ENCODE peak calls at places on chromosomes 11 and 22, in four cellular contexts. R is D721Med, A is D341Med, W is IMR-90. B is an unnamed sample.

GRCh38 chr11:37450613-37451012 is 852.6 kb upstream of the RAG2 start:
- DNase-seq in R (no peak), A (no peak), W (peak; percentile 8), B (peak; percentile 53)

GRCh38 chr11:9943346-9944110 is 279.7 kb downstream of the SWAP70 start:
- DNase-seq in R (no peak), A (no peak), W (peak; percentile 97), B (peak; percentile 73)

GRCh38 chr11:106872246-106872645 is 146.0 kb downstream of the GUCY1A2 start:
- DNase-seq in R (no peak), A (no peak), W (no peak), B (no peak)

GRCh38 chr11:3840870-3841425 is at the start of gene RHOG:
- DNase-seq in R (peak; percentile 38), A (peak; percentile 86), W (peak; percentile 76), B (peak; percentile 68)

GRCh38 chr22:37630839-37631435 is 8.5 kb upstream of the SH3BP1 start:
- DNase-seq in R (no peak), A (no peak), W (no peak), B (no peak)

GRCh38 chr11:65067446-65067845 is 9.1 kb upstream of the NAALADL1 start:
- DNase-seq in R (no peak), A (peak; percentile 9), W (no peak), B (no peak)

GRCh38 chr11:103842795-103843194 is 193.6 kb upstream of the DDI1 start:
- DNase-seq in R (no peak), A (no peak), W (peak; percentile 94), B (no peak)

GRCh38 chr22:24803064-24803542 is 2.9 kb upstream of the SGSM1 start:
- DNase-seq in R (peak; percentile 73), A (peak; percentile 77), W (peak; percentile 12), B (peak; percentile 25)

GRCh38 chr11:102399189-102399588 is 52.2 kb downstream of the BIRC2 start:
- DNase-seq in R (no peak), A (no peak), W (no peak), B (no peak)

GRCh38 chr11:61325649-61326414 is 7.1 kb downstream of the DDB1 start:
- DNase-seq in R (no peak), A (no peak), W (no peak), B (peak; percentile 88)

GRCh38 chr11:130915556-130916237 is 582 bp downstream of the SNX19 start:
- DNase-seq in R (no peak), A (no peak), W (no peak), B (no peak)

GRCh38 chr11:69826773-69827172 is 7.6 kb upstream of the FGF3 start:
- DNase-seq in R (no peak), A (no peak), W (no peak), B (no peak)

GRCh38 chr11:66002648-66003225 is 434 bp downstream of the BANF1 start:
- DNase-seq in R (no peak), A (peak; percentile 87), W (peak; percentile 48), B (peak; percentile 31)

GRCh38 chr11:70204466-70204799 is 1.3 kb downstream of the FADD start:
- DNase-seq in R (no peak), A (peak; percentile 18), W (no peak), B (no peak)

GRCh38 chr22:27247691-27248434 is 553.7 kb downstream of the MN1 start:
- DNase-seq in R (no peak), A (no peak), W (no peak), B (no peak)

GRCh38 chr22:37008365-37008764 is 10.9 kb downstream of the TST start:
- DNase-seq in R (no peak), A (no peak), W (no peak), B (no peak)

GRCh38 chr22:20741634-20742581 is 32.0 kb upstream of the SERPIND1 start:
- DNase-seq in R (peak; percentile 63), A (peak; percentile 63), W (peak; percentile 13), B (peak; percentile 35)

GRCh38 chr11:2790581-2790925 is 90.8 kb upstream of the KCNQ1OT1 start:
- DNase-seq in R (no peak), A (no peak), W (no peak), B (no peak)

GRCh38 chr11:110948112-110948511 is 235.9 kb upstream of the ARHGAP20 start:
- DNase-seq in R (no peak), A (no peak), W (peak; percentile 49), B (no peak)

GRCh38 chr22:26367402-26368245 is 61.4 kb upstream of the ASPHD2 start:
- DNase-seq in R (no peak), A (peak; percentile 73), W (peak; percentile 20), B (peak; percentile 45)

GRCh38 chr11:128615076-128615475 is 27.7 kb upstream of the ETS1 start:
- DNase-seq in R (no peak), A (no peak), W (no peak), B (no peak)

GRCh38 chr11:109644158-109644557 is 222.2 kb downstream of the C11orf87 start:
- DNase-seq in R (no peak), A (no peak), W (no peak), B (no peak)

GRCh38 chr22:37082251-37082650 is 27.3 kb downstream of the TMPRSS6 start:
- DNase-seq in R (no peak), A (no peak), W (peak; percentile 7), B (no peak)

GRCh38 chr11:35035894-35036408 is 103.0 kb upstream of the CD44 start:
- DNase-seq in R (no peak), A (no peak), W (peak; percentile 94), B (peak; percentile 96)

GRCh38 chr22:37334859-37335818 is 52.8 kb downstream of the CYTH4 start:
- DNase-seq in R (no peak), A (no peak), W (no peak), B (peak; percentile 8)

GRCh38 chr22:20243545-20244249 is 24.4 kb downstream of the RTN4R start:
- DNase-seq in R (no peak), A (peak; percentile 64), W (peak; percentile 71), B (peak; percentile 56)

GRCh38 chr22:46090051-46090591 is 60.2 kb upstream of the PPARA start:
- DNase-seq in R (peak; percentile 63), A (peak; percentile 85), W (no peak), B (no peak)

GRCh38 chr11:10590516-10590915 is 22.1 kb upstream of the LYVE1 start:
- DNase-seq in R (no peak), A (no peak), W (peak; percentile 56), B (no peak)

GRCh38 chr11:68335693-68336092 is 23.3 kb downstream of the LRP5 start:
- DNase-seq in R (no peak), A (no peak), W (no peak), B (no peak)

GRCh38 chr11:134171951-134172350 is 51.8 kb downstream of the NCAPD3 start:
- DNase-seq in R (no peak), A (no peak), W (no peak), B (no peak)

GRCh38 chr11:35077709-35078695 is 61.0 kb upstream of the CD44 start:
- DNase-seq in R (no peak), A (no peak), W (peak; percentile 84), B (peak; percentile 96)

GRCh38 chr11:128615612-128616011 is 28.3 kb upstream of the ETS1 start:
- DNase-seq in R (no peak), A (no peak), W (no peak), B (no peak)

GRCh38 chr11:1397146-1397861 is 7.6 kb downstream of the BRSK2 start:
- DNase-seq in R (no peak), A (no peak), W (no peak), B (no peak)

GRCh38 chr11:111762981-111763643 is 3.1 kb downstream of the PPP2R1B start:
- DNase-seq in R (no peak), A (no peak), W (peak; percentile 20), B (no peak)

GRCh38 chr22:17578129-17578754 is 14.9 kb downstream of the SLC25A18 start:
- DNase-seq in R (no peak), A (no peak), W (peak; percentile 36), B (peak; percentile 9)

B was measured in bronchial epithelial cell.